ENCODE peak calls at places on chromosomes 13 and 19, in five cellular contexts. X is heart right ventricle, T is uterus, K is thoracic aorta, O is SJCRH30. W is an unnamed sample.

GRCh38 chr13:55613429-55614187 is 1527.1 kb upstream of the PRR20A start:
- DNase-seq in X (no peak), T (no peak), K (no peak), O (no peak), W (no peak)

GRCh38 chr13:62250501-62251175 is 835.0 kb upstream of the PCDH20 start:
- DNase-seq in X (no peak), T (no peak), K (no peak), O (peak), W (no peak)

GRCh38 chr13:30110301-30111070 is 196.9 kb downstream of the KATNAL1 start:
- DNase-seq in X (no peak), T (peak), K (no peak), O (no peak), W (no peak)

GRCh38 chr19:47518139-47518538 is 3.3 kb upstream of the NAPA start:
- DNase-seq in X (no peak), T (no peak), K (no peak), O (peak), W (no peak)

GRCh38 chr19:35357867-35358573 is at the start of gene FFAR3:
- DNase-seq in X (peak), T (no peak), K (no peak), O (no peak), W (peak)

GRCh38 chr13:20389696-20390525 is 135.7 kb downstream of the CRYL1 start:
- DNase-seq in X (no peak), T (no peak), K (no peak), O (no peak), W (no peak)

GRCh38 chr13:76210262-76210661 is 574.1 kb downstream of the LMO7 start:
- DNase-seq in X (peak), T (no peak), K (no peak), O (no peak), W (no peak)

GRCh38 chr13:30376426-30377311 is 45.6 kb upstream of the UBE2L5 start:
- DNase-seq in X (no peak), T (no peak), K (no peak), O (no peak), W (no peak)

GRCh38 chr13:25490236-25490635 is 118.5 kb downstream of the ATP8A2 start:
- DNase-seq in X (no peak), T (no peak), K (no peak), O (no peak), W (no peak)

GRCh38 chr13:51577690-51578089 is 6.6 kb upstream of the WDFY2 start:
- DNase-seq in X (no peak), T (no peak), K (no peak), O (no peak), W (no peak)

GRCh38 chr13:51581148-51581820 is 3.0 kb upstream of the WDFY2 start:
- DNase-seq in X (no peak), T (no peak), K (no peak), O (no peak), W (no peak)

GRCh38 chr13:51583469-51583874 is 790 bp upstream of the WDFY2 start:
- DNase-seq in X (no peak), T (no peak), K (no peak), O (no peak), W (no peak)

GRCh38 chr13:51576754-51577153 is 7.5 kb upstream of the WDFY2 start:
- DNase-seq in X (no peak), T (no peak), K (no peak), O (no peak), W (no peak)

GRCh38 chr13:51579676-51580075 is 4.6 kb upstream of the WDFY2 start:
- DNase-seq in X (no peak), T (no peak), K (no peak), O (no peak), W (no peak)
- H3K4me3 ChIP-seq in X (no peak), T (no peak), K (no peak), O (no peak), W (no peak)

DNA sequence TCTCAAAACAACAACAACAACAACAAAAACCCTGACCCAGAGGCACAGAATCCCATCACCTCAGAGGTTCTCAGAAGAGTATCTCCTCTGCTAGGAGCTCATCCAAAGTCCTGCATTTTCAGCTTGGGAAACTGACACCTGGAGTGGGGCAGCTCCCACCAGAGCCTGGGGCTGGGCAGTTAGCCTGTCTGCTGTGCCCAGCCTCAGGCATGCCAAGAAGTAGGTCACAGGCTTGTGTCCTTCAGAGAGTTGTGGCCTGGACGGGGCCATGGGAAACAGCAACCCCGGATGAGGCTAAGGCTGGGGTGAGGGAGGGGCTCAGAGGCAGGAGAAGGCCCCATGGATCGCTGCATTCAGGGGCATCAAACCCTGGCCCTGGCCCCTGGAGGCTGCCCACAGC is 2.1 kb downstream of the NDUFS7 start:
- DNase-seq in X (no peak), T (no peak), K (no peak), O (no peak), W (no peak)
- H3K4me3 ChIP-seq in X (no peak), T (no peak), K (no peak), O (no peak), W (no peak)

GRCh38 chr19:6298413-6298812 is 18.6 kb upstream of the MLLT1 start:
- DNase-seq in X (no peak), T (no peak), K (no peak), O (no peak), W (no peak)
- H3K4me3 ChIP-seq in X (no peak), T (no peak), K (no peak), O (no peak), W (no peak)

GRCh38 chr19:13012390-13012689 is 17.1 kb downstream of the NFIX start:
- DNase-seq in X (no peak), T (no peak), K (no peak), O (no peak), W (no peak)

GRCh38 chr19:13014101-13014920 is 19.0 kb downstream of the NFIX start:
- DNase-seq in X (no peak), T (peak), K (no peak), O (no peak), W (no peak)

GRCh38 chr19:13013649-13014048 is 18.4 kb downstream of the NFIX start:
- DNase-seq in X (no peak), T (peak), K (no peak), O (no peak), W (no peak)

GRCh38 chr19:13011653-13012389 is 16.5 kb downstream of the NFIX start:
- DNase-seq in X (no peak), T (peak), K (no peak), O (no peak), W (no peak)

GRCh38 chr19:13012690-13013608 is 17.7 kb downstream of the NFIX start:
- DNase-seq in X (no peak), T (peak), K (no peak), O (peak), W (no peak)
- H3K4me3 ChIP-seq in X (peak), T (peak), K (peak), O (peak), W (no peak)

GRCh38 chr13:44129418-44129817 is 244.2 kb upstream of the SERP2 start:
- DNase-seq in X (no peak), T (no peak), K (no peak), O (no peak), W (no peak)
- H3K4me3 ChIP-seq in X (no peak), T (no peak), K (no peak), O (no peak), W (no peak)